ENCODE peak calls at places on chromosomes 1 and 21, in ten cellular contexts. One of them, this sample, is unnamed.
A peak's percentile ranks its signal among the peaks of the same experiment; 100 is the strongest.

GRCh38 chr1:53919675-53920066 is 25.7 kb downstream of the DIO1 start:
- DNase-seq in PC-3: no peak
- DNase-seq in DND-41: peak; percentile 20
- DNase-seq in mesenchymal stem cell: peak; percentile 26
- DNase-seq in IMR-90: peak; percentile 29
- DNase-seq in mammary epithelial cell: peak; percentile 16
- DNase-seq in neural progenitor cell: no peak
- DNase-seq in GM23248: peak; percentile 51
- DNase-seq in H9: no peak
- DNase-seq in adipocyte: peak; percentile 37
- DNase-seq in this sample: no peak

GRCh38 chr1:218705911-218706893 is 361.1 kb downstream of the TGFB2 start:
- DNase-seq in PC-3: peak; percentile 100
- DNase-seq in DND-41: no peak
- DNase-seq in mesenchymal stem cell: peak; percentile 96
- DNase-seq in IMR-90: peak; percentile 97
- DNase-seq in mammary epithelial cell: peak; percentile 99
- DNase-seq in neural progenitor cell: no peak
- DNase-seq in GM23248: peak; percentile 92
- DNase-seq in H9: no peak
- DNase-seq in adipocyte: peak; percentile 60
- DNase-seq in this sample: peak; percentile 99

GRCh38 chr1:152397474-152397873 is 16.6 kb downstream of the CRNN start:
- DNase-seq in PC-3: peak; percentile 27
- DNase-seq in DND-41: no peak
- DNase-seq in mesenchymal stem cell: no peak
- DNase-seq in IMR-90: no peak
- DNase-seq in mammary epithelial cell: no peak
- DNase-seq in neural progenitor cell: no peak
- DNase-seq in GM23248: peak; percentile 9
- DNase-seq in H9: no peak
- DNase-seq in adipocyte: no peak
- DNase-seq in this sample: no peak

GRCh38 chr1:54875000-54875399 is 12.0 kb downstream of the DHCR24 start:
- DNase-seq in PC-3: no peak
- DNase-seq in DND-41: no peak
- DNase-seq in mesenchymal stem cell: no peak
- DNase-seq in IMR-90: peak; percentile 34
- DNase-seq in mammary epithelial cell: no peak
- DNase-seq in neural progenitor cell: no peak
- DNase-seq in GM23248: no peak
- DNase-seq in H9: no peak
- DNase-seq in adipocyte: no peak
- DNase-seq in this sample: no peak

GRCh38 chr21:36429672-36430546 is 44.7 kb downstream of the CHAF1B start:
- DNase-seq in PC-3: peak; percentile 99
- DNase-seq in DND-41: no peak
- DNase-seq in mesenchymal stem cell: peak; percentile 99
- DNase-seq in IMR-90: peak; percentile 100
- DNase-seq in mammary epithelial cell: peak; percentile 100
- DNase-seq in neural progenitor cell: peak; percentile 68
- DNase-seq in GM23248: peak; percentile 100
- DNase-seq in H9: peak; percentile 75
- DNase-seq in adipocyte: peak; percentile 96
- DNase-seq in this sample: peak; percentile 95

GRCh38 chr1:164785841-164786534 is 227.0 kb downstream of the PBX1 start:
- DNase-seq in PC-3: no peak
- DNase-seq in DND-41: no peak
- DNase-seq in mesenchymal stem cell: no peak
- DNase-seq in IMR-90: peak; percentile 19
- DNase-seq in mammary epithelial cell: peak; percentile 58
- DNase-seq in neural progenitor cell: no peak
- DNase-seq in GM23248: peak; percentile 41
- DNase-seq in H9: no peak
- DNase-seq in adipocyte: peak; percentile 43
- DNase-seq in this sample: no peak

GRCh38 chr1:203288351-203288894 is 16.9 kb upstream of the BTG2 start:
- DNase-seq in PC-3: no peak
- DNase-seq in DND-41: no peak
- DNase-seq in mesenchymal stem cell: no peak
- DNase-seq in IMR-90: no peak
- DNase-seq in mammary epithelial cell: no peak
- DNase-seq in neural progenitor cell: no peak
- DNase-seq in GM23248: no peak
- DNase-seq in H9: no peak
- DNase-seq in adipocyte: no peak
- DNase-seq in this sample: no peak

GRCh38 chr1:66333463-66334232 is 200.3 kb upstream of the SGIP1 start:
- DNase-seq in PC-3: no peak
- DNase-seq in DND-41: no peak
- DNase-seq in mesenchymal stem cell: peak; percentile 35
- DNase-seq in IMR-90: no peak
- DNase-seq in mammary epithelial cell: no peak
- DNase-seq in neural progenitor cell: no peak
- DNase-seq in GM23248: peak; percentile 33
- DNase-seq in H9: no peak
- DNase-seq in adipocyte: peak; percentile 52
- DNase-seq in this sample: no peak

GRCh38 chr21:34282223-34282622 is 81.6 kb upstream of the KCNE2 start:
- DNase-seq in PC-3: peak; percentile 60
- DNase-seq in DND-41: no peak
- DNase-seq in mesenchymal stem cell: no peak
- DNase-seq in IMR-90: peak; percentile 13
- DNase-seq in mammary epithelial cell: peak; percentile 56
- DNase-seq in neural progenitor cell: no peak
- DNase-seq in GM23248: peak; percentile 61
- DNase-seq in H9: no peak
- DNase-seq in adipocyte: no peak
- DNase-seq in this sample: no peak

GRCh38 chr21:37511848-37512247 is 145.3 kb downstream of the DYRK1A start:
- DNase-seq in PC-3: no peak
- DNase-seq in DND-41: no peak
- DNase-seq in mesenchymal stem cell: no peak
- DNase-seq in IMR-90: no peak
- DNase-seq in mammary epithelial cell: no peak
- DNase-seq in neural progenitor cell: no peak
- DNase-seq in GM23248: no peak
- DNase-seq in H9: no peak
- DNase-seq in adipocyte: no peak
- DNase-seq in this sample: no peak

GRCh38 chr21:34900376-34900775 is 148.7 kb downstream of the RUNX1 start:
- DNase-seq in PC-3: peak; percentile 96
- DNase-seq in DND-41: no peak
- DNase-seq in mesenchymal stem cell: peak; percentile 38
- DNase-seq in IMR-90: no peak
- DNase-seq in mammary epithelial cell: peak; percentile 90
- DNase-seq in neural progenitor cell: no peak
- DNase-seq in GM23248: no peak
- DNase-seq in H9: no peak
- DNase-seq in adipocyte: no peak
- DNase-seq in this sample: no peak

GRCh38 chr21:25556087-25556486 is 51.2 kb downstream of the MRPL39 start:
- DNase-seq in PC-3: no peak
- DNase-seq in DND-41: no peak
- DNase-seq in mesenchymal stem cell: no peak
- DNase-seq in IMR-90: no peak
- DNase-seq in mammary epithelial cell: peak; percentile 13
- DNase-seq in neural progenitor cell: no peak
- DNase-seq in GM23248: peak; percentile 4
- DNase-seq in H9: no peak
- DNase-seq in adipocyte: no peak
- DNase-seq in this sample: no peak

GRCh38 chr1:118116401-118116800 is 68.6 kb downstream of the SPAG17 start:
- DNase-seq in PC-3: no peak
- DNase-seq in DND-41: no peak
- DNase-seq in mesenchymal stem cell: no peak
- DNase-seq in IMR-90: peak; percentile 9
- DNase-seq in mammary epithelial cell: no peak
- DNase-seq in neural progenitor cell: no peak
- DNase-seq in GM23248: peak; percentile 84
- DNase-seq in H9: no peak
- DNase-seq in adipocyte: no peak
- DNase-seq in this sample: no peak

GRCh38 chr1:93501829-93502369 is 54.0 kb downstream of the FNBP1L start:
- DNase-seq in PC-3: peak; percentile 12
- DNase-seq in DND-41: no peak
- DNase-seq in mesenchymal stem cell: no peak
- DNase-seq in IMR-90: no peak
- DNase-seq in mammary epithelial cell: no peak
- DNase-seq in neural progenitor cell: no peak
- DNase-seq in GM23248: no peak
- DNase-seq in H9: no peak
- DNase-seq in adipocyte: no peak
- DNase-seq in this sample: no peak

GRCh38 chr1:84632975-84633427 is 57.3 kb downstream of the SSX2IP start:
- DNase-seq in PC-3: peak; percentile 90
- DNase-seq in DND-41: no peak
- DNase-seq in mesenchymal stem cell: peak; percentile 68
- DNase-seq in IMR-90: peak; percentile 83
- DNase-seq in mammary epithelial cell: peak; percentile 61
- DNase-seq in neural progenitor cell: no peak
- DNase-seq in GM23248: peak; percentile 84
- DNase-seq in H9: no peak
- DNase-seq in adipocyte: peak; percentile 67
- DNase-seq in this sample: no peak

GRCh38 chr1:31977361-31978131 is 36.1 kb upstream of the KHDRBS1 start:
- DNase-seq in PC-3: peak; percentile 58
- DNase-seq in DND-41: no peak
- DNase-seq in mesenchymal stem cell: peak; percentile 66
- DNase-seq in IMR-90: peak; percentile 47
- DNase-seq in mammary epithelial cell: peak; percentile 39
- DNase-seq in neural progenitor cell: peak; percentile 79
- DNase-seq in GM23248: peak; percentile 65
- DNase-seq in H9: peak; percentile 85
- DNase-seq in adipocyte: peak; percentile 92
- DNase-seq in this sample: no peak

GRCh38 chr1:56525463-56526155 is 53.8 kb downstream of the PLPP3 start:
- DNase-seq in PC-3: peak; percentile 56
- DNase-seq in DND-41: peak; percentile 45
- DNase-seq in mesenchymal stem cell: peak; percentile 28
- DNase-seq in IMR-90: peak; percentile 60
- DNase-seq in mammary epithelial cell: peak; percentile 62
- DNase-seq in neural progenitor cell: no peak
- DNase-seq in GM23248: peak; percentile 63
- DNase-seq in H9: no peak
- DNase-seq in adipocyte: no peak
- DNase-seq in this sample: no peak

GRCh38 chr1:116246174-116246573 is 126.9 kb upstream of the ATP1A1 start:
- DNase-seq in PC-3: no peak
- DNase-seq in DND-41: no peak
- DNase-seq in mesenchymal stem cell: no peak
- DNase-seq in IMR-90: no peak
- DNase-seq in mammary epithelial cell: no peak
- DNase-seq in neural progenitor cell: no peak
- DNase-seq in GM23248: no peak
- DNase-seq in H9: no peak
- DNase-seq in adipocyte: no peak
- DNase-seq in this sample: no peak

GRCh38 chr1:119011706-119012105 is 23.6 kb upstream of the TBX15 start:
- DNase-seq in PC-3: no peak
- DNase-seq in DND-41: no peak
- DNase-seq in mesenchymal stem cell: no peak
- DNase-seq in IMR-90: no peak
- DNase-seq in mammary epithelial cell: peak; percentile 60
- DNase-seq in neural progenitor cell: no peak
- DNase-seq in GM23248: no peak
- DNase-seq in H9: no peak
- DNase-seq in adipocyte: no peak
- DNase-seq in this sample: no peak

GRCh38 chr1:64539808-64540207 is 69.9 kb downstream of the CACHD1 start:
- DNase-seq in PC-3: no peak
- DNase-seq in DND-41: no peak
- DNase-seq in mesenchymal stem cell: no peak
- DNase-seq in IMR-90: peak; percentile 35
- DNase-seq in mammary epithelial cell: no peak
- DNase-seq in neural progenitor cell: no peak
- DNase-seq in GM23248: peak; percentile 58
- DNase-seq in H9: no peak
- DNase-seq in adipocyte: peak; percentile 71
- DNase-seq in this sample: no peak
- H3K4me1 ChIP-seq in PC-3: peaks cover 17% of the 10 kb centered on the region
- H3K4me1 ChIP-seq in DND-41: peaks cover 9% of the 10 kb centered on the region
- H3K4me1 ChIP-seq in mesenchymal stem cell: peaks cover 4% of the 10 kb centered on the region
- H3K4me1 ChIP-seq in IMR-90: peaks cover 6% of the 10 kb centered on the region
- H3K4me1 ChIP-seq in mammary epithelial cell: no peaks in the 10 kb centered on the region
- H3K4me1 ChIP-seq in neural progenitor cell: peaks cover 45% of the 10 kb centered on the region
- H3K4me1 ChIP-seq in GM23248: peaks cover 20% of the 10 kb centered on the region
- H3K4me1 ChIP-seq in H9: peaks cover 20% of the 10 kb centered on the region
- H3K4me1 ChIP-seq in adipocyte: peaks cover 49% of the 10 kb centered on the region
- H3K4me1 ChIP-seq in this sample: no peaks in the 10 kb centered on the region

GRCh38 chr1:200291106-200291505 is 118.7 kb downstream of the ZNF281 start:
- DNase-seq in PC-3: no peak
- DNase-seq in DND-41: no peak
- DNase-seq in mesenchymal stem cell: no peak
- DNase-seq in IMR-90: no peak
- DNase-seq in mammary epithelial cell: no peak
- DNase-seq in neural progenitor cell: no peak
- DNase-seq in GM23248: no peak
- DNase-seq in H9: no peak
- DNase-seq in adipocyte: no peak
- DNase-seq in this sample: no peak
- H3K9ac ChIP-seq in PC-3: no peak overlapping the region
- H3K9ac ChIP-seq in DND-41: no peak overlapping the region
- H3K9ac ChIP-seq in mesenchymal stem cell: no peak overlapping the region
- H3K9ac ChIP-seq in IMR-90: no peak overlapping the region
- H3K9ac ChIP-seq in mammary epithelial cell: no peak overlapping the region
- H3K9ac ChIP-seq in neural progenitor cell: no peak overlapping the region
- H3K9ac ChIP-seq in GM23248: no peak overlapping the region
- H3K9ac ChIP-seq in H9: no peak overlapping the region
- H3K9ac ChIP-seq in adipocyte: no peak overlapping the region
- H3K9ac ChIP-seq in this sample: no peak overlapping the region

GRCh38 chr1:156475568-156476500 is 24.7 kb downstream of the MEF2D start:
- DNase-seq in PC-3: no peak
- DNase-seq in DND-41: no peak
- DNase-seq in mesenchymal stem cell: peak; percentile 87
- DNase-seq in IMR-90: peak; percentile 99
- DNase-seq in mammary epithelial cell: no peak
- DNase-seq in neural progenitor cell: no peak
- DNase-seq in GM23248: peak; percentile 95
- DNase-seq in H9: no peak
- DNase-seq in adipocyte: no peak
- DNase-seq in this sample: no peak
- H3K4me1 ChIP-seq in PC-3: peaks cover 36% of the 10 kb centered on the region
- H3K4me1 ChIP-seq in DND-41: no peaks in the 10 kb centered on the region
- H3K4me1 ChIP-seq in mesenchymal stem cell: peaks cover 15% of the 10 kb centered on the region
- H3K4me1 ChIP-seq in IMR-90: peaks cover 28% of the 10 kb centered on the region
- H3K4me1 ChIP-seq in mammary epithelial cell: no peaks in the 10 kb centered on the region
- H3K4me1 ChIP-seq in neural progenitor cell: no peaks in the 10 kb centered on the region
- H3K4me1 ChIP-seq in GM23248: peaks cover 31% of the 10 kb centered on the region
- H3K4me1 ChIP-seq in H9: no peaks in the 10 kb centered on the region
- H3K4me1 ChIP-seq in adipocyte: peaks cover 40% of the 10 kb centered on the region
- H3K4me1 ChIP-seq in this sample: peaks cover 17% of the 10 kb centered on the region

DNA sequence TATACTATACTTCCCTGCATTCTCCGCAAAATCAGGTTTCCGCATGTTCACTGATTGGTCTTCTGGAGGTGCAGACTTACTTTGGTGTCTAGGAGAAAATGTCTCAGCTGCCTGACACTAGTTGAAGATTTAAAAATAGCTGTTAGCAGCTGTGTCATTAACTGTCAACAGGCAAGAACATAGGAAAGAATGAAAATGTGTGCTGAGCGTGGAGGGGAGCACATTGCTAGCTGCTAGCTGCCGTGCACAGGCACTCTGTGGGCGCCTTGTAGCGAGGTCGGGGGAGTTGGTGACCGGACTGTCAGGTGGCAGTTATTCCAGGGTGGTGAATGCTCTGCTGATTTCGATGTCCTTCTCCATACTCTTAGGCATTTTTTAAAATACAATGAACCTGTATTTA is 5.2 kb downstream of the FAAH start:
- DNase-seq in PC-3: no peak
- DNase-seq in DND-41: no peak
- DNase-seq in mesenchymal stem cell: no peak
- DNase-seq in IMR-90: no peak
- DNase-seq in mammary epithelial cell: no peak
- DNase-seq in neural progenitor cell: no peak
- DNase-seq in GM23248: no peak
- DNase-seq in H9: no peak
- DNase-seq in adipocyte: no peak
- DNase-seq in this sample: no peak
- H3K9ac ChIP-seq in PC-3: no peak overlapping the region
- H3K9ac ChIP-seq in DND-41: no peak overlapping the region
- H3K9ac ChIP-seq in mesenchymal stem cell: no peak overlapping the region
- H3K9ac ChIP-seq in IMR-90: no peak overlapping the region
- H3K9ac ChIP-seq in mammary epithelial cell: no peak overlapping the region
- H3K9ac ChIP-seq in neural progenitor cell: no peak overlapping the region
- H3K9ac ChIP-seq in GM23248: no peak overlapping the region
- H3K9ac ChIP-seq in H9: no peak overlapping the region
- H3K9ac ChIP-seq in adipocyte: no peak overlapping the region
- H3K9ac ChIP-seq in this sample: no peak overlapping the region